ENCODE peak calls at places on chromosomes 5 and 9, in six cellular contexts. One of them, this sample, is unnamed.
A peak's percentile ranks its signal among the peaks of the same experiment; 100 is the strongest.

GRCh38 chr9:133285252-133285775 is 10.3 kb upstream of the ABO start:
- DNase-seq in WERI-Rb-1: no peak
- DNase-seq in activated gamma-delta T cell treated with Interleukin-2 at 50 U/mL for 16 hours: no peak
- DNase-seq in hippocampal formation: no peak
- DNase-seq in progenitor cell of endocrine pancreas: no peak
- DNase-seq in A172: no peak
- DNase-seq in this sample: no peak

GRCh38 chr5:99104538-99105132 is 175.8 kb upstream of the CHD1 start:
- DNase-seq in WERI-Rb-1: no peak
- DNase-seq in activated gamma-delta T cell treated with Interleukin-2 at 50 U/mL for 16 hours: no peak
- DNase-seq in hippocampal formation: no peak
- DNase-seq in progenitor cell of endocrine pancreas: no peak
- DNase-seq in A172: peak; percentile 41
- DNase-seq in this sample: no peak

GRCh38 chr5:67310740-67311139 is 114.1 kb upstream of the CD180 start:
- DNase-seq in WERI-Rb-1: no peak
- DNase-seq in activated gamma-delta T cell treated with Interleukin-2 at 50 U/mL for 16 hours: no peak
- DNase-seq in hippocampal formation: no peak
- DNase-seq in progenitor cell of endocrine pancreas: no peak
- DNase-seq in A172: no peak
- DNase-seq in this sample: no peak

GRCh38 chr9:100714372-100715099 is 136.7 kb downstream of the CAVIN4 start:
- DNase-seq in WERI-Rb-1: peak; percentile 87
- DNase-seq in activated gamma-delta T cell treated with Interleukin-2 at 50 U/mL for 16 hours: no peak
- DNase-seq in hippocampal formation: peak; percentile 75
- DNase-seq in progenitor cell of endocrine pancreas: peak; percentile 66
- DNase-seq in A172: peak; percentile 59
- DNase-seq in this sample: no peak

GRCh38 chr5:154714271-154714986 is 40.7 kb upstream of the LARP1 start:
- DNase-seq in WERI-Rb-1: no peak
- DNase-seq in activated gamma-delta T cell treated with Interleukin-2 at 50 U/mL for 16 hours: no peak
- DNase-seq in hippocampal formation: no peak
- DNase-seq in progenitor cell of endocrine pancreas: no peak
- DNase-seq in A172: peak; percentile 52
- DNase-seq in this sample: no peak

GRCh38 chr5:45491368-45491767 is 204.8 kb downstream of the HCN1 start:
- DNase-seq in WERI-Rb-1: no peak
- DNase-seq in activated gamma-delta T cell treated with Interleukin-2 at 50 U/mL for 16 hours: no peak
- DNase-seq in hippocampal formation: no peak
- DNase-seq in progenitor cell of endocrine pancreas: no peak
- DNase-seq in A172: no peak
- DNase-seq in this sample: no peak

GRCh38 chr9:8429768-8430167 is 630.2 kb upstream of the DMAC1 start:
- DNase-seq in WERI-Rb-1: no peak
- DNase-seq in activated gamma-delta T cell treated with Interleukin-2 at 50 U/mL for 16 hours: no peak
- DNase-seq in hippocampal formation: no peak
- DNase-seq in progenitor cell of endocrine pancreas: no peak
- DNase-seq in A172: no peak
- DNase-seq in this sample: no peak

GRCh38 chr5:54257366-54258118 is 52.8 kb downstream of the ARL15 start:
- DNase-seq in WERI-Rb-1: no peak
- DNase-seq in activated gamma-delta T cell treated with Interleukin-2 at 50 U/mL for 16 hours: no peak
- DNase-seq in hippocampal formation: no peak
- DNase-seq in progenitor cell of endocrine pancreas: no peak
- DNase-seq in A172: no peak
- DNase-seq in this sample: no peak

GRCh38 chr9:128554155-128554862 is 1.9 kb downstream of the SPTAN1 start:
- DNase-seq in WERI-Rb-1: no peak
- DNase-seq in activated gamma-delta T cell treated with Interleukin-2 at 50 U/mL for 16 hours: no peak
- DNase-seq in hippocampal formation: no peak
- DNase-seq in progenitor cell of endocrine pancreas: no peak
- DNase-seq in A172: peak; percentile 94
- DNase-seq in this sample: peak; percentile 25

GRCh38 chr9:91138760-91139159 is 223.0 kb downstream of the AUH start:
- DNase-seq in WERI-Rb-1: no peak
- DNase-seq in activated gamma-delta T cell treated with Interleukin-2 at 50 U/mL for 16 hours: no peak
- DNase-seq in hippocampal formation: no peak
- DNase-seq in progenitor cell of endocrine pancreas: no peak
- DNase-seq in A172: peak; percentile 56
- DNase-seq in this sample: no peak

GRCh38 chr5:133977858-133978257 is 9.4 kb upstream of the C5orf15 start:
- DNase-seq in WERI-Rb-1: no peak
- DNase-seq in activated gamma-delta T cell treated with Interleukin-2 at 50 U/mL for 16 hours: no peak
- DNase-seq in hippocampal formation: no peak
- DNase-seq in progenitor cell of endocrine pancreas: no peak
- DNase-seq in A172: peak; percentile 73
- DNase-seq in this sample: no peak

GRCh38 chr5:77211013-77211690 is 672 bp downstream of the PDE8B start:
- DNase-seq in WERI-Rb-1: no peak
- DNase-seq in activated gamma-delta T cell treated with Interleukin-2 at 50 U/mL for 16 hours: no peak
- DNase-seq in hippocampal formation: peak; percentile 33
- DNase-seq in progenitor cell of endocrine pancreas: no peak
- DNase-seq in A172: no peak
- DNase-seq in this sample: no peak

This sample was measured in T-cell.